ENCODE peak calls at places on chromosome 19, in four cellular contexts. O, T, I and Y are unnamed samples. For H3K4me1, the result is how much of the 10 kb centered on the place peaks cover.

GRCh38 chr19:45186509-45187334 is 8.1 kb downstream of the BLOC1S3 start:
- DNase-seq in O (no peak), T (no peak), I (no peak), Y (peak)

GRCh38 chr19:34381399-34382251 is 16.6 kb downstream of the GPI start:
- DNase-seq in O (no peak), T (no peak), I (no peak), Y (peak)

GRCh38 chr19:50381881-50382729 is 2.0 kb upstream of the POLD1 start:
- DNase-seq in O (no peak), T (no peak), I (no peak), Y (peak)

GRCh38 chr19:13554506-13555235 is 48.4 kb upstream of the CACNA1A start:
- DNase-seq in O (no peak), T (no peak), I (no peak), Y (no peak)

GRCh38 chr19:55809381-55810058 is 22.3 kb downstream of the NLRP11 start:
- DNase-seq in O (peak), T (no peak), I (peak), Y (no peak)

GRCh38 chr19:36032251-36033104 is at the start of gene CLIP3:
- DNase-seq in O (no peak), T (peak), I (peak), Y (peak)

GRCh38 chr19:40578442-40578908 is 1.8 kb downstream of the SHKBP1 start:
- DNase-seq in O (peak), T (no peak), I (no peak), Y (peak)

GRCh38 chr19:48445256-48445605 is 552 bp upstream of the GRWD1 start:
- DNase-seq in O (no peak), T (no peak), I (no peak), Y (peak)

GRCh38 chr19:15367439-15367838 is 12.1 kb downstream of the AKAP8 start:
- DNase-seq in O (no peak), T (no peak), I (no peak), Y (no peak)

GRCh38 chr19:53055117-53055516 is 10.6 kb downstream of the ERVV-2 start:
- DNase-seq in O (no peak), T (no peak), I (no peak), Y (no peak)

GRCh38 chr19:48481191-48481500 is 12.0 kb downstream of the CYTH2 start:
- DNase-seq in O (no peak), T (no peak), I (no peak), Y (no peak)

GRCh38 chr19:42078058-42078457 is 2.1 kb downstream of the ZNF574 start:
- DNase-seq in O (no peak), T (no peak), I (no peak), Y (no peak)

GRCh38 chr19:47240996-47241918 is 10.3 kb upstream of the BBC3 start:
- DNase-seq in O (peak), T (peak), I (peak), Y (peak)

GRCh38 chr19:18424890-18425514 is 5.8 kb downstream of the SSBP4 start:
- DNase-seq in O (no peak), T (no peak), I (no peak), Y (peak)
- H3K4me1 ChIP-seq in O (half or more), T (half or more), I (under half), Y (under half)

DNA sequence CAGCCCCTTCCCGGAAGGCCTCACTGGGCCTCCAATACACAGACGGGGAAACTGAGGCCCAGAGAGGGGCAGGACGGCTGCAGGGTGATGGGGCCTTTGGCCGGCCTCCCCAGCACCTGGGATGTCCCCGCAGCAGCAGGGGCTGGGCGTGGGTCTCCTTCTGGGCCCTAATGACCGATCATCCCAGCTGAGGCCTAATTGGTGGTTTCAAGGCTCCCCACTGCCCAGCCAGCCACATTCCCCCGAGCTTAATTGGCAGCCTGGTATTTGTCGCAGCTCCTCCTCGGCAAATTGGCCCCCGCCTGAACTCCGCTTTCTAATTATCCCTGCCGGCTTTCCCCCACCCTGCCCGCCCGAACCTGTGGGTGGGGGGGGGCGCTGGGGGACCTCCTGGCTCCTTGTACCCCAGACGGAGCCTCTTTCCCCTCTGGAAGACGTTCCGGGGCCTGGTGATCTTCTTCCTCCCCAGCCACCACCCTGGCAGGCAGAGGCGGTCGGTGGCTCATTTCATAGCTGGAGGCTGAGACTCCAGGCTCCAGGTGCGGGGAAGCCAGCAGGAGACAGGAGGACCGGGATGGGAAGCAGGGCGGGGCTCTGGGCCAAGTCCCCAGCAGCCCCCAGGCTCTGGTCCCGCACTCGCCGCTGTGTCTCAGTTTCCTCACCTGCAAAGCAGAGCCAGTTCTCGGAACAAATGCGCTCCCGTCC is 27.2 kb upstream of the WDR18 start:
- DNase-seq in O (no peak), T (no peak), I (no peak), Y (peak)
- H3K4me1 ChIP-seq in O (under half), T (under half), I (under half), Y (under half)

DNA sequence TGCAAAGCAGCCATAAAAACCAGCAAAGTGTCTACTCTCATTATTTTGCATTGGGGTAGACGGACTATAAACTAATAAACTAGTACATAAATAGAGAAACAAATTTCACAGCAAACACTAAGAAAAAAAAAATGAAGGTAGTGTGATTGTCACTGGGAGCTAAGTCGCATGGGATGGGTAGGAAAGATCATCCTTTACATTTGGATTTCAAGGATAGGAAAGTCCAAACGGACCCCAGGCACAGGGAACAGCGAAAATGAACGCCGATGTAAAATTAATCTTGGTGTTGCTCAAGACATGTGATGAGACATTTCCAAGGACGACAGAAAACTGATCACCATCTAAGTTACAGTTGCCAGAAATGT is 690 bp upstream of the SGTA start:
- DNase-seq in O (no peak), T (no peak), I (no peak), Y (no peak)
- H3K4me1 ChIP-seq in O (half or more), T (under half), I (under half), Y (under half)

GRCh38 chr19:17556995-17557394 is 1.5 kb downstream of the COLGALT1 start:
- DNase-seq in O (no peak), T (no peak), I (no peak), Y (no peak)
- H3K4me1 ChIP-seq in O (under half), T (under half), I (under half), Y (under half)